ENCODE peak calls at places on chromosomes 6 and 20, in nine cellular contexts. M is esophagus squamous epithelium; Y is naive thymus-derived CD4-positive, alpha-beta T cell; U is colonic mucosa; R is iPS DF 6.9; N is pancreas; I is mesendoderm; J is Karpas-422; Z is cardiac muscle cell. F is an unnamed sample.

GRCh38 chr6:159038914-159039884 is 5.6 kb downstream of the TAGAP start:
- DNase-seq in M (no peak), Y (no peak), U (peak; percentile 19), R (no peak), N (no peak), I (no peak), J (peak; percentile 86), Z (peak; percentile 8), F (no peak)

GRCh38 chr20:46022411-46023147 is 6.4 kb upstream of the SLC12A5 start:
- DNase-seq in M (no peak), Y (peak; percentile 64), U (peak; percentile 76), R (no peak), N (peak; percentile 91), I (peak; percentile 63), J (peak; percentile 88), Z (peak; percentile 48), F (no peak)

GRCh38 chr6:39836621-39837020 is 44.4 kb downstream of the DAAM2 start:
- DNase-seq in M (no peak), Y (no peak), U (no peak), R (no peak), N (no peak), I (no peak), J (no peak), Z (no peak), F (no peak)

GRCh38 chr20:3045816-3046676 is at the start of gene MRPS26:
- DNase-seq in M (peak; percentile 28), Y (peak; percentile 76), U (peak; percentile 92), R (peak; percentile 72), N (peak; percentile 96), I (peak; percentile 95), J (peak; percentile 95), Z (peak; percentile 92), F (no peak)

GRCh38 chr20:62776692-62777527 is 19.4 kb upstream of the MRGBP start:
- DNase-seq in M (no peak), Y (peak; percentile 57), U (peak; percentile 58), R (no peak), N (no peak), I (peak; percentile 86), J (peak; percentile 85), Z (no peak), F (no peak)

GRCh38 chr6:151389640-151390275 is 1.6 kb downstream of the ZBTB2 start:
- DNase-seq in M (peak; percentile 58), Y (no peak), U (peak; percentile 70), R (no peak), N (peak; percentile 64), I (peak; percentile 88), J (peak; percentile 76), Z (peak; percentile 80), F (peak; percentile 92)

GRCh38 chr6:2434911-2435310 is 189.5 kb upstream of the GMDS start:
- DNase-seq in M (no peak), Y (no peak), U (no peak), R (no peak), N (no peak), I (no peak), J (no peak), Z (no peak), F (no peak)

GRCh38 chr20:252801-253200 is 4.7 kb upstream of the DEFB132 start:
- DNase-seq in M (no peak), Y (no peak), U (no peak), R (no peak), N (no peak), I (no peak), J (no peak), Z (no peak), F (no peak)

GRCh38 chr6:19417713-19418112 is 419.5 kb upstream of the ID4 start:
- DNase-seq in M (no peak), Y (no peak), U (no peak), R (no peak), N (no peak), I (no peak), J (no peak), Z (no peak), F (no peak)

GRCh38 chr6:49912193-49912592 is 45.9 kb upstream of the CRISP1 start:
- DNase-seq in M (no peak), Y (no peak), U (no peak), R (no peak), N (no peak), I (no peak), J (no peak), Z (no peak), F (no peak)
- H3K4me3 ChIP-seq in M (no peak overlapping the region), Y (no peak overlapping the region), U (no peak overlapping the region), R (no peak overlapping the region), N (no peak overlapping the region), I (no peak overlapping the region), J (no peak overlapping the region), Z (no peak overlapping the region), F (no peak overlapping the region)

GRCh38 chr20:36465109-36466080 is 75.9 kb upstream of the MYL9 start:
- DNase-seq in M (no peak), Y (no peak), U (peak; percentile 77), R (no peak), N (peak; percentile 46), I (peak; percentile 95), J (no peak), Z (peak; percentile 55), F (no peak)
- H3K4me1 ChIP-seq in M (peaks cover 92% of the 10 kb centered on the region), Y (peaks cover 61% of the 10 kb centered on the region), U (peaks cover 51% of the 10 kb centered on the region), R (peaks cover 7% of the 10 kb centered on the region), N (peaks cover 48% of the 10 kb centered on the region), I (peaks cover 20% of the 10 kb centered on the region), J (peaks cover 30% of the 10 kb centered on the region), Z (peaks cover 19% of the 10 kb centered on the region), F (peaks cover 91% of the 10 kb centered on the region)

GRCh38 chr6:41529970-41530369 is 16.2 kb upstream of the FOXP4 start:
- DNase-seq in M (no peak), Y (no peak), U (no peak), R (no peak), N (no peak), I (no peak), J (no peak), Z (no peak), F (no peak)

GRCh38 chr6:41531016-41531415 is 15.2 kb upstream of the FOXP4 start:
- DNase-seq in M (no peak), Y (no peak), U (no peak), R (no peak), N (no peak), I (no peak), J (no peak), Z (no peak), F (no peak)

GRCh38 chr6:41530476-41530875 is 15.7 kb upstream of the FOXP4 start:
- DNase-seq in M (no peak), Y (no peak), U (no peak), R (no peak), N (no peak), I (no peak), J (no peak), Z (no peak), F (no peak)

GRCh38 chr6:41529049-41529448 is 17.1 kb upstream of the FOXP4 start:
- DNase-seq in M (no peak), Y (no peak), U (no peak), R (no peak), N (no peak), I (no peak), J (no peak), Z (no peak), F (no peak)

DNA sequence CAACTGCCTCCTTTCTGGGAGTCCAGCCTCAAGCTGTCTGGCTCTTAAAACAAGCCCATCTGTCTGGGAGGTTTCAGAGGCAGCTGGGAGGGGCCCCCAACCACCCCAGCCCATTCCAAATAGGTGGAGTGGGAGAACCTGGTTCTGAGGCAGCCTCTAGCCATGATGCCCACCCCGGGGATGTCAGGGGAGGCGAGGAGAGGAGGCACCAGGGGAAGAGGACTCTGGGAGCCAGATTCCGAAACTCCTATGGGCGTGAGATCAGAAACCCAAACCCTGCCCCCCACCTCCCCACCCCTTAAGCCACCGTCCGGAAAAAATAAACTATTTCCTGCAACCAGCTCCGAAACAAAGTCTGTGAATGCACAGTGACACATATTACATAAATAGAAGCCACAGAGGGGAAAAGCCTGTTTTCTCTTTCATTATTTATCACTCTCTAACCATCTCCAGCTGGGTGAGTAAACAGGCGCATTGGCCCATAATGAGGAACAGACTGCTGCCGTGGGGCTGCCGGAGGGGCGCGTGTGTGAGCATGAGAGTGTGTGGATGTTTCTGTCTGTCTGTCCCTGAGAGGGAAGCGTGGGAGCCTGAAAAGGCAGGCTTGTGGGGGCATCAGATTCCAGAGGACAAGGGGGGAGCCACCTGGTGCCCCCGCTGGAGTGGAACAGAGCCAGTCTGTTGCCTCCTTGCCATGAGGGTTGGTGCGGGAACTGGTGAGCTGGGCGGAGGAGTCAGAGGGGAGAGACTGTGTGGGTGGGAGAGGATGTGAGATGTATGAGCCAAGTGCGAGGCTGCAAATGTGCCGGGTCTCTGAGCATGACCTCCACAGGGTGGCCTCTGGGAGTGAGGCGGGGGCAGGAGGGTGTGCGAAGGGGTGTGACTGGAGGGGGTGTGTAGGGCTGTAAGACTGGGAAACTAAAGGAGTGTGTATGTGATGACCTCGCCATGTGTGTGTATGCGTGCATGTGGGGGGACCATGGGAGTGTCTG is 14.3 kb upstream of the FOXP4 start:
- DNase-seq in M (no peak), Y (peak; percentile 28), U (no peak), R (no peak), N (no peak), I (no peak), J (no peak), Z (peak; percentile 44), F (no peak)
- H3K27me3 ChIP-seq in M (peaks cover 5% of the 10 kb centered on the region), Y (no peaks in the 10 kb centered on the region), U (no peaks in the 10 kb centered on the region), R (no peaks in the 10 kb centered on the region), N (no peaks in the 10 kb centered on the region), I (no peaks in the 10 kb centered on the region), J (no peaks in the 10 kb centered on the region), Z (peaks cover 6% of the 10 kb centered on the region), F (no peaks in the 10 kb centered on the region)

GRCh38 chr20:17857639-17858449 is 110.8 kb downstream of the SNX5 start:
- DNase-seq in M (no peak), Y (no peak), U (no peak), R (no peak), N (no peak), I (no peak), J (no peak), Z (no peak), F (no peak)

GRCh38 chr20:17856837-17857605 is 111.6 kb downstream of the SNX5 start:
- DNase-seq in M (no peak), Y (no peak), U (no peak), R (no peak), N (peak; percentile 15), I (no peak), J (no peak), Z (no peak), F (no peak)

GRCh38 chr20:17858450-17859001 is 110.1 kb downstream of the SNX5 start:
- DNase-seq in M (no peak), Y (no peak), U (no peak), R (no peak), N (peak; percentile 35), I (no peak), J (no peak), Z (no peak), F (no peak)

GRCh38 chr20:17854307-17854903 is 114.2 kb downstream of the SNX5 start:
- DNase-seq in M (no peak), Y (no peak), U (peak; percentile 84), R (no peak), N (no peak), I (peak; percentile 76), J (no peak), Z (peak; percentile 69), F (no peak)

GRCh38 chr20:17856024-17856564 is 112.5 kb downstream of the SNX5 start:
- DNase-seq in M (no peak), Y (no peak), U (peak; percentile 91), R (no peak), N (peak; percentile 57), I (no peak), J (peak; percentile 61), Z (no peak), F (no peak)
- H3K4me3 ChIP-seq in M (no peak overlapping the region), Y (no peak overlapping the region), U (no peak overlapping the region), R (no peak overlapping the region), N (no peak overlapping the region), I (no peak overlapping the region), J (no peak overlapping the region), Z (no peak overlapping the region), F (no peak overlapping the region)

F was measured in vagina.